ENCODE peak calls at places on chromosomes 12 and 14, in four cellular contexts. Z, Y, R and T are unnamed samples.
A peak's percentile ranks its signal among the peaks of the same experiment; 100 is the strongest.

GRCh38 chr14:90675399-90675798 is 140.8 kb downstream of the TTC7B start:
- DNase-seq in Z (no peak), Y (no peak), R (peak; percentile 54), T (peak; percentile 6)

GRCh38 chr14:64728856-64729255 is 24.6 kb downstream of the PLEKHG3 start:
- DNase-seq in Z (no peak), Y (no peak), R (no peak), T (no peak)

GRCh38 chr12:92703777-92704176 is 988 bp downstream of the PLEKHG7 start:
- DNase-seq in Z (no peak), Y (no peak), R (no peak), T (no peak)

GRCh38 chr14:72172075-72172474 is 239.8 kb downstream of the RGS6 start:
- DNase-seq in Z (no peak), Y (no peak), R (no peak), T (no peak)

GRCh38 chr12:4140607-4141301 is 132.8 kb upstream of the CCND2 start:
- DNase-seq in Z (no peak), Y (no peak), R (no peak), T (no peak)

GRCh38 chr12:112887542-112887941 is 19.2 kb upstream of the OAS1 start:
- DNase-seq in Z (no peak), Y (no peak), R (no peak), T (no peak)

GRCh38 chr12:50603817-50604639 is 99.2 kb downstream of the DIP2B start:
- DNase-seq in Z (no peak), Y (no peak), R (no peak), T (no peak)

GRCh38 chr12:76264617-76265016 is 83.6 kb downstream of the BBS10 start:
- DNase-seq in Z (no peak), Y (no peak), R (no peak), T (no peak)

GRCh38 chr14:72665259-72665658 is 228.6 kb downstream of the DPF3 start:
- DNase-seq in Z (no peak), Y (peak; percentile 96), R (no peak), T (no peak)

GRCh38 chr12:128204725-128205124 is 62.2 kb upstream of the TMEM132C start:
- DNase-seq in Z (no peak), Y (no peak), R (no peak), T (no peak)

GRCh38 chr14:93525691-93526451 is 95.1 kb downstream of the UNC79 start:
- DNase-seq in Z (no peak), Y (no peak), R (no peak), T (no peak)

GRCh38 chr12:47905313-47905730 is 528 bp upstream of the VDR start:
- DNase-seq in Z (peak; percentile 36), Y (no peak), R (no peak), T (no peak)

GRCh38 chr14:99039316-99040041 is 232.5 kb downstream of the BCL11B start:
- DNase-seq in Z (no peak), Y (no peak), R (no peak), T (no peak)

GRCh38 chr12:131370791-131371579 is 339.9 kb upstream of the SFSWAP start:
- DNase-seq in Z (no peak), Y (no peak), R (no peak), T (no peak)

GRCh38 chr14:68395585-68395984 is 397.3 kb downstream of the ZFP36L1 start:
- DNase-seq in Z (no peak), Y (no peak), R (no peak), T (no peak)

GRCh38 chr12:115000038-115000437 is 316.1 kb upstream of the TBX3 start:
- DNase-seq in Z (no peak), Y (no peak), R (no peak), T (no peak)

GRCh38 chr14:102774391-102775153 is 2.7 kb upstream of the TRAF3 start:
- DNase-seq in Z (peak; percentile 48), Y (no peak), R (peak; percentile 70), T (peak; percentile 90)

GRCh38 chr14:61543946-61544345 is 151.4 kb upstream of the HIF1A start:
- DNase-seq in Z (no peak), Y (no peak), R (no peak), T (no peak)

GRCh38 chr14:34951286-34951685 is 31.5 kb upstream of the SRP54 start:
- DNase-seq in Z (no peak), Y (no peak), R (no peak), T (no peak)

GRCh38 chr14:58978336-58978735 is 210.1 kb upstream of the DAAM1 start:
- DNase-seq in Z (no peak), Y (no peak), R (peak; percentile 89), T (no peak)

GRCh38 chr14:101849125-101849524 is 87.6 kb downstream of the PPP2R5C start:
- DNase-seq in Z (no peak), Y (no peak), R (no peak), T (no peak)

GRCh38 chr14:54662491-54663116 is 95.7 kb downstream of the SAMD4A start:
- DNase-seq in Z (no peak), Y (no peak), R (no peak), T (no peak)

GRCh38 chr12:15495742-15496141 is 173.4 kb downstream of the PTPRO start:
- DNase-seq in Z (no peak), Y (no peak), R (no peak), T (no peak)

GRCh38 chr12:29754235-29755189 is 29.2 kb downstream of the TMTC1 start:
- DNase-seq in Z (no peak), Y (no peak), R (no peak), T (no peak)